ENCODE peak calls at places on chromosomes 11 and 22, in seven cellular contexts. H is stomach, Y is AG20443, U is memory B cell, X is IMR-90, W is left ventricle myocardium inferior, F is NCI-H748 treated with DMSO at 0.1 percent for 48 hours. K is an unnamed sample.

GRCh38 chr11:102422817-102423725 is 29.5 kb downstream of the TMEM123 start:
- DNase-seq in Y (no peak), X (no peak), W (no peak), F (no peak), H (no peak), U (no peak), K (no peak)

GRCh38 chr11:36282926-36283325 is 6.3 kb downstream of the COMMD9 start:
- DNase-seq in W (no peak), X (no peak), U (no peak), Y (no peak), F (no peak), H (no peak), K (no peak)

GRCh38 chr22:36409911-36410756 is 22.4 kb upstream of the MYH9 start:
- DNase-seq in X (no peak), U (peak), H (peak), W (peak), F (peak), Y (no peak), K (peak)

GRCh38 chr11:111162306-111162705 is 83.2 kb upstream of the POU2AF2 start:
- DNase-seq in H (no peak), W (no peak), Y (peak), U (no peak), X (peak), F (no peak), K (no peak)

GRCh38 chr11:83713701-83714100 is 427.5 kb upstream of the CCDC90B start:
- DNase-seq in W (no peak), F (no peak), H (peak), Y (peak), X (peak), U (no peak), K (no peak)

GRCh38 chr11:122672892-122673291 is 17.4 kb downstream of the UBASH3B start:
- DNase-seq in X (no peak), U (no peak), H (no peak), Y (no peak), F (no peak), W (no peak), K (no peak)

GRCh38 chr11:18011633-18012313 is 1.1 kb downstream of the SERGEF start:
- DNase-seq in Y (no peak), H (no peak), W (no peak), F (peak), U (no peak), X (no peak), K (no peak)

GRCh38 chr22:21929253-21929652 is 23.4 kb downstream of the PPM1F start:
- DNase-seq in Y (no peak), X (no peak), H (no peak), W (no peak), F (no peak), U (no peak), K (no peak)

GRCh38 chr11:88420165-88420781 is 82.7 kb upstream of the CTSC start:
- DNase-seq in X (peak), U (no peak), F (no peak), H (no peak), Y (peak), W (peak), K (no peak)

GRCh38 chr22:44449061-44449682 is 48.9 kb downstream of the RTL6 start:
- DNase-seq in F (no peak), Y (peak), U (no peak), X (peak), W (no peak), H (no peak), K (no peak)

GRCh38 chr11:10302744-10303557 is 1.9 kb upstream of the ADM start:
- DNase-seq in F (peak), X (peak), U (peak), Y (peak), H (peak), W (peak), K (peak)

GRCh38 chr22:46083383-46084350 is 66.7 kb upstream of the PPARA start:
- DNase-seq in F (no peak), W (peak), H (peak), U (no peak), X (no peak), Y (no peak), K (no peak)

GRCh38 chr22:37310815-37311595 is 28.7 kb downstream of the CYTH4 start:
- DNase-seq in X (no peak), H (no peak), W (peak), Y (no peak), F (no peak), U (no peak), K (no peak)

GRCh38 chr22:33271390-33272161 is 213.4 kb upstream of the SYN3 start:
- DNase-seq in Y (peak), F (no peak), U (peak), H (peak), X (peak), W (peak), K (no peak)

GRCh38 chr11:18322818-18323570 is 627 bp downstream of the GTF2H1 start:
- DNase-seq in X (no peak), U (no peak), Y (no peak), W (no peak), F (no peak), H (no peak), K (no peak)

GRCh38 chr11:33182246-33182878 is 21.1 kb upstream of the CSTF3 start:
- DNase-seq in U (no peak), W (no peak), F (no peak), H (peak), X (no peak), Y (no peak), K (no peak)

GRCh38 chr11:34604216-34604615 is 16.7 kb upstream of the EHF start:
- DNase-seq in F (no peak), Y (no peak), W (no peak), H (no peak), U (no peak), X (no peak), K (no peak)

GRCh38 chr22:30225220-30225922 is 21.2 kb downstream of the LIF start:
- DNase-seq in X (no peak), H (no peak), W (no peak), Y (no peak), U (no peak), F (no peak), K (no peak)

GRCh38 chr11:94909371-94909820 is 64.0 kb downstream of the CWC15 start:
- DNase-seq in Y (peak), H (no peak), X (peak), U (no peak), F (no peak), W (no peak), K (no peak)

GRCh38 chr22:43273902-43274484 is 69.2 kb downstream of the SCUBE1 start:
- DNase-seq in H (peak), F (peak), Y (peak), U (peak), W (no peak), X (peak), K (peak)

GRCh38 chr11:64344160-64344559 is 4.2 kb downstream of the CCDC88B start:
- DNase-seq in H (no peak), Y (no peak), F (no peak), X (no peak), U (no peak), W (no peak), K (no peak)

GRCh38 chr11:47186937-47187681 is 875 bp upstream of the PACSIN3 start:
- DNase-seq in X (peak), U (no peak), W (peak), H (peak), F (peak), Y (peak), K (peak)

GRCh38 chr11:120581317-120581716 is 69.8 kb downstream of the GRIK4 start:
- DNase-seq in X (no peak), U (no peak), Y (no peak), W (no peak), H (no peak), F (no peak), K (no peak)

GRCh38 chr11:116984186-116984585 is 114.0 kb downstream of the SIK3 start:
- DNase-seq in H (no peak), W (no peak), Y (peak), F (no peak), U (no peak), X (peak), K (no peak)

GRCh38 chr11:134761926-134762247 is 349.8 kb upstream of the B3GAT1 start:
- DNase-seq in F (no peak), X (no peak), U (no peak), H (no peak), Y (no peak), W (no peak), K (no peak)

GRCh38 chr11:23278121-23278520 is 417.8 kb upstream of the CCDC179 start:
- DNase-seq in U (no peak), F (no peak), Y (peak), W (no peak), H (no peak), X (peak), K (no peak)

GRCh38 chr11:31655483-31655882 is 145.9 kb downstream of the ELP4 start:
- DNase-seq in U (no peak), W (no peak), F (no peak), H (no peak), Y (peak), X (peak), K (no peak)

GRCh38 chr11:8018742-8019631 is 31.9 kb downstream of the EIF3F start:
- DNase-seq in W (peak), X (peak), F (peak), U (peak), Y (peak), H (peak), K (peak)

GRCh38 chr22:30202531-30203006 is 44.0 kb downstream of the LIF start:
- DNase-seq in U (no peak), W (no peak), F (no peak), Y (peak), H (peak), X (peak), K (no peak)

GRCh38 chr11:61574611-61575010 is 6.3 kb downstream of the SYT7 start:
- DNase-seq in Y (no peak), H (no peak), U (no peak), X (no peak), F (no peak), W (no peak), K (no peak)

GRCh38 chr11:117929568-117930207 is 486 bp upstream of the TMPRSS13 start:
- DNase-seq in W (no peak), Y (no peak), F (no peak), U (no peak), X (no peak), H (no peak), K (no peak)

GRCh38 chr11:66850235-66850587 is 6.7 kb upstream of the LRFN4 start:
- DNase-seq in U (no peak), F (no peak), W (no peak), X (no peak), Y (no peak), H (no peak), K (no peak)

GRCh38 chr11:126914941-126915340 is 85.6 kb downstream of the KIRREL3 start:
- DNase-seq in H (no peak), F (no peak), W (no peak), Y (peak), U (no peak), X (peak), K (no peak)

GRCh38 chr11:13229675-13230359 is 47.8 kb upstream of the BMAL1 start:
- DNase-seq in F (no peak), X (no peak), H (no peak), U (no peak), W (no peak), Y (peak), K (no peak)

GRCh38 chr22:32839776-32840571 is 38.5 kb downstream of the TIMP3 start:
- DNase-seq in X (peak), W (peak), U (no peak), Y (no peak), F (no peak), H (no peak), K (no peak)

GRCh38 chr11:128026596-128026995 is 560.8 kb downstream of the ETS1 start:
- DNase-seq in U (no peak), Y (peak), F (no peak), W (no peak), H (no peak), X (peak), K (no peak)